ENCODE peak calls at places on chromosomes 7 and 10, in four cellular contexts. J is IMR-90, X is K562, G is GM23248. D is an unnamed sample.
A peak's percentile ranks its signal among the peaks of the same experiment; 100 is the strongest.

GRCh38 chr10:102813734-102814455 is 23.3 kb downstream of the CYP17A1 start:
- DNase-seq in J (peak; percentile 37), X (peak; percentile 44), G (peak; percentile 28), D (no peak)

GRCh38 chr10:102780246-102780645 is 36.5 kb downstream of the WBP1L start:
- DNase-seq in J (peak; percentile 77), X (no peak), G (peak; percentile 80), D (no peak)

GRCh38 chr10:114326794-114327193 is 77.5 kb downstream of the AFAP1L2 start:
- DNase-seq in J (no peak), X (no peak), G (no peak), D (no peak)

GRCh38 chr10:52316005-52316404 is 1.9 kb downstream of the DKK1 start:
- DNase-seq in J (peak; percentile 56), X (no peak), G (peak; percentile 58), D (no peak)

GRCh38 chr7:74009719-74010118 is 18.3 kb upstream of the ELN start:
- DNase-seq in J (no peak), X (no peak), G (no peak), D (no peak)

GRCh38 chr10:14556285-14556956 is 218.3 kb downstream of the FAM107B start:
- DNase-seq in J (peak; percentile 23), X (peak; percentile 47), G (no peak), D (no peak)

GRCh38 chr7:157400171-157400860 is 63.5 kb downstream of the DNAJB6 start:
- DNase-seq in J (no peak), X (no peak), G (no peak), D (no peak)

GRCh38 chr7:79553811-79554555 is 100.5 kb upstream of the MAGI2 start:
- DNase-seq in J (peak; percentile 78), X (no peak), G (peak; percentile 65), D (no peak)

GRCh38 chr7:42572046-42572445 is 335.0 kb upstream of the GLI3 start:
- DNase-seq in J (no peak), X (no peak), G (no peak), D (peak; percentile 19)

GRCh38 chr7:31134246-31135188 is 82.4 kb downstream of the ADCYAP1R1 start:
- DNase-seq in J (peak; percentile 54), X (peak; percentile 82), G (peak; percentile 81), D (peak; percentile 48)

DNA sequence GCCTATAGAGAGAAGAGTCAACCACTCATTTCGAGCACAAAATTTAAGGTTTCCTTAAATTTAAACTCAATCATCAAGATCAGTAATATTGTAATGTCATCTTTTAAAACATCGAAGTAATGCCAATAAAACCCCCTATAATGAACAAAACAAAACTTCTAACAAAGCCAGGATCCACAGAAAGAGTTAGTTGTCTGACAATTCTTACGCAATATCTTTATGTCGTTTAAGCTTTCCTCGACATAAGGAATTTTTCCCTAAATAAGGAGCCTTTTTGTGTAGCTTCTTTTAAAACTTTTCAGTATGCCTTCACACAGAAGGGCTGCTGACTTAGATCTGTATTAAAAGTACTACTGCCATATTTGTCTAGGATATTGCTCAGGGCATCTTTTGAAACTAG is 7.5 kb downstream of the EBLN1 start:
- DNase-seq in J (no peak), X (no peak), G (no peak), D (no peak)
- H3K27me3 ChIP-seq in J (no peaks in the 10 kb centered on the region), X (no peaks in the 10 kb centered on the region), G (peaks cover 2% of the 10 kb centered on the region), D (peaks cover 6% of the 10 kb centered on the region)

GRCh38 chr7:151254316-151254715 is 5.8 kb upstream of the SMARCD3 start:
- DNase-seq in J (no peak), X (no peak), G (no peak), D (no peak)

GRCh38 chr7:151250181-151251095 is 1.9 kb upstream of the SMARCD3 start:
- DNase-seq in J (no peak), X (no peak), G (no peak), D (no peak)

GRCh38 chr7:151252961-151253691 is 4.6 kb upstream of the SMARCD3 start:
- DNase-seq in J (no peak), X (no peak), G (no peak), D (no peak)

GRCh38 chr7:151251328-151251925 is 2.9 kb upstream of the SMARCD3 start:
- DNase-seq in J (peak; percentile 66), X (peak; percentile 68), G (peak; percentile 76), D (peak; percentile 49)

DNA sequence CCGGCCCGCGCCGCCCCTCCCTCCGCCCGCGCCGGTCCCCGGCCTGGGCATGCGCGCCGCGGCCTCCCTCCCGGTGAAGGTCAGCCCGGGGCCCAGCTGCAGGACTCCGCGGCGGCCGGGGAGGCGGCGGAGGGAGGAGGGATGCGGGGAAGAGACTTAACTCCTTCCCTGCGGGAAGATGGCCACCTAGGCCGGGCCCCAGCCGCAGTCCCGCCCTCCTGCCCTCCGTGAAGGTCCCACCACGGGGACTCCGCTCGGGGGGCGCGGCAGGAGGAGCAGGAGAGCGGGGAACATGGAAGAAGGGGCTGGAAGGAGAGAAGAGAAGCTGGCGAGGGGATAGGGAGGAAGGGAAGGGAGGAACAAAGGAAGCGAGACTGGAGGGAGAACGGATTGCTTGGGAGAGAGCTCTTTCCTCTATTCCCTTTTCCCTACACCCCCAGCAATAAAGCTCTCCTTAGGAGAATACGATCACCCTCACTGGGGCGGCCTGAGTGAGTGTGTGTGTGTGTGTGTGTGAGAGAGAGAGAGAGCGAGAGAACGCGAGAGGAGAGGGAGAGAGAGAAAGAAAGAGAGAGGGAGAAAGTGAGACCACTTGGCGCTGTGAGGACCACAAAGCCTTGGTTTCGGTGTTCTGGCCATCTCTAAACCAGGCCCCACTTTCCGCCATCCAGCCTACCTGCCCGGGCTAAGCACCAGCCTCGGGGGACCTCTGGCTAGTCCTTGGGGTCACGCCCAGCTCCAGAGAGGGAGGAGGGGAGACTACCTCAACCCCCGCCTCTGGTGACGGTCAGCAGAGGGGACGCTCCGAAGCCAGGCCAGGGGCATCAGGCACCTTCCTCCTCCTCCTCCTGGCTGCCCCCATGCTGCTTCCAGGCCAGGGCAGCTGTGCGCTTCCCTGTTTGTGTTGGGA is 3.7 kb upstream of the SMARCD3 start:
- DNase-seq in J (peak; percentile 69), X (peak; percentile 71), G (peak; percentile 84), D (peak; percentile 49)
- H3K27me3 ChIP-seq in J (peaks cover 4% of the 10 kb centered on the region), X (peaks cover 54% of the 10 kb centered on the region), G (peaks cover 4% of the 10 kb centered on the region), D (no peaks in the 10 kb centered on the region)

GRCh38 chr7:156218544-156219306 is 406.5 kb upstream of the SHH start:
- DNase-seq in J (no peak), X (no peak), G (no peak), D (no peak)
- H3K27me3 ChIP-seq in J (no peaks in the 10 kb centered on the region), X (peaks cover 29% of the 10 kb centered on the region), G (no peaks in the 10 kb centered on the region), D (no peaks in the 10 kb centered on the region)

DNA sequence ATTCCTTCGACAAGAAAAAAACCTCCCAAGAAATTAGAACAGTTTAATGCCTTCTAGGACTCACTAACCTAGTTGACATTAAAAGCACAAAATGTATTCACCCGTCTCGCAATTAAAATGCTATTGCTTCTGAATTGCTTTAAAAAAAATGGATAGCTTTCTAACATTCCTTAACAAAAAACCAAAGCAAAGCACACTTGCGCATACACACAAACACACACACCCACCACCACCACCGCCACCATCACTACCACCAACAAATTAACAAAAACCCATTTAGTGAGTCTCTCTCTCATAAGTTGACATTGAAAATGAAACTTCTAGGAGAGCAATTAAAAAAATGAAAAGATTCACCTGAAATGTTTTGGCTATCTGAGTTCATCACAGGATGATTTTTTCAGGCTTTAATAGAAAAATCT is 3.9 kb upstream of the NKX2-3 start:
- DNase-seq in J (no peak), X (no peak), G (no peak), D (no peak)
- H3K27me3 ChIP-seq in J (peaks cover 92% of the 10 kb centered on the region), X (peaks cover 25% of the 10 kb centered on the region), G (peaks cover 96% of the 10 kb centered on the region), D (no peaks in the 10 kb centered on the region)

DNA sequence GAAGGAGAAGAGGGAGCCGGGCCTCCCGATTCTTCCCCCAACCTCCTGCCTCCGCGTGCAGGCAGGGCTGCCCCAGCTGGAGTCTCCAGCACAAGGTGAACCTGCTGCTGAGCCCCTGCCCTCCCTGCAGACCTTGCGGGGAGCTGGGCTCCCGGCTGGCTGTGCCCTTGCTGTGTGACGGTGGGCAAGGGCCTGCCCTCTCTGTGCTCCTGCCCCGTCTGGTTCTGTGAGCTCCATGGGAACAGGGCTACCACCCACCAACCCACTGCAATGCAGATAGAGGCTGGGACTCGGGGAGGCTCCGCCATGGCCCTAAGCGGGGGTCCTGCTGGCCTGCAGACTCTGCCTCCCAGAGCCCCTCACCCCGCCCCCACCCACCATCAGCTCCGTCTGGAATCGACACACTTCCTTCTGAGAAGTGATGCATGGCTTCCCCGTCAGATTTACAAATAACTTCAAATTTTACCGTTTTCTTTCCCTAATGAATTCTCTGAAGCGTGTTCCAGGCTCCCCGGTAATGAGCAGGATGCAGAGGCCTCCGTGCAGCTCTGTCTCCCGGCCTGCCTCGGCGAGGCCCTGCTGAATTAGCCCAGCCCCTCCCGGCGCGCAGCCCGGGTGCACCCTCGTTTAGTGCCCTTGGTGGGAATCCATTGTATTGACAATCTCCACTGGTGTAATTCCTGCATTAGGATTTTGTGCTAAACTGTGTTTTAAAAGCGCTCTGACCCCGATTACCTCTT is 111.0 kb downstream of the MICALL2 start:
- DNase-seq in J (no peak), X (no peak), G (no peak), D (no peak)
- H3K27me3 ChIP-seq in J (peaks cover 43% of the 10 kb centered on the region), X (peaks cover 31% of the 10 kb centered on the region), G (peaks cover 30% of the 10 kb centered on the region), D (no peaks in the 10 kb centered on the region)

GRCh38 chr7:100271716-100272537 is 35.6 kb upstream of the SPDYE3 start:
- DNase-seq in J (peak; percentile 93), X (peak; percentile 99), G (peak; percentile 90), D (peak; percentile 90)
- H3K27me3 ChIP-seq in J (no peaks in the 10 kb centered on the region), X (no peaks in the 10 kb centered on the region), G (no peaks in the 10 kb centered on the region), D (no peaks in the 10 kb centered on the region)

GRCh38 chr10:123536176-123536845 is 129.8 kb upstream of the GPR26 start:
- DNase-seq in J (no peak), X (no peak), G (no peak), D (no peak)

GRCh38 chr10:123535386-123535785 is 130.8 kb upstream of the GPR26 start:
- DNase-seq in J (no peak), X (no peak), G (no peak), D (no peak)

GRCh38 chr10:123538401-123539320 is 127.5 kb upstream of the GPR26 start:
- DNase-seq in J (no peak), X (no peak), G (no peak), D (no peak)

DNA sequence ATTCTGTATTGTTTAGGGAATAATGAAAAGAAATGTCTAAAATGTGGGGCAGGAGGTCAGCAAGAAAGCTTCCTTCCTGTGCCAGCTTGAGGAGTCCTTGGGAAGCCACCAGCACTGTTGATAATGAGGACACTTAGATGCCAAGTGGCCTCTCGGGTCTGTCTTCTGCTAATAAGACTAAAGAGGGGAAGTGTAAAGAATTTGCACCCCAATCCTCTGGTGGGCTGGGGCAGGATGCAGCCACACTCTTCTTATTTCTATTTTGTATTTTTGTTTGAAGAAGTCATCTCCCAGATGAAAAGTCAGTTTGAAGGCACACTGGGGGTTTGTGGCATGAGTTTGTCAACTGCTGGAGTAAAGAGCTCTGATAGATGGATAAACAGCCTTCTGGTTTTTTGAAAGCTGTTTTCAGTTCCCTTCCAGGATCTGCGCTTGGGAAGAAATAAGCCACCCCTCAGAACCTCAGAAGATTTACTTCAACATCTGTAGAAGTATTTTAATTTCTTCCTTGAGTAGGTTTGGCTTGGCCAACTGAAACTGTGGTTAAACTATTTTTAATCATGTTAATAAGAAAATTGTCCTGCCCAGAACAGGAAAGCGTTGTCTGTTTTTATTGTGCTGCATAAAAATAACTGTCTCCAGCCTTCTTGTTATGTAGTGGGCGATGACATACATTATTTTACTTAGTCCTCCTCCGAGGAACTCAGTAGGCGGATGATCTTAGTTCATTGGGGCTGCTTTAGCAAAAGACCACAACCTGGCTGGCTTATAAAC is 128.8 kb upstream of the GPR26 start:
- DNase-seq in J (no peak), X (no peak), G (no peak), D (no peak)
- H3K27me3 ChIP-seq in J (no peaks in the 10 kb centered on the region), X (no peaks in the 10 kb centered on the region), G (no peaks in the 10 kb centered on the region), D (peaks cover 6% of the 10 kb centered on the region)